ENCODE peak calls at places on chromosome 7, in ten cellular contexts. One of them, this sample, is unnamed.

GRCh38 chr7:45391618-45392451 is 182.3 kb upstream of the ADCY1 start:
- DNase-seq in left ventricle myocardium inferior: no peak
- DNase-seq in CD4-positive, alpha-beta T cell: no peak
- DNase-seq in GM23338: peak; percentile 55
- DNase-seq in keratinocyte: no peak
- DNase-seq in lower lobe of right lung: no peak
- DNase-seq in IMR-90: no peak
- DNase-seq in AG10803: no peak
- DNase-seq in heart right ventricle: no peak
- DNase-seq in Panc1: no peak
- DNase-seq in this sample: no peak

GRCh38 chr7:107998150-107998549 is 4.8 kb downstream of the LAMB1 start:
- DNase-seq in left ventricle myocardium inferior: no peak
- DNase-seq in heart right ventricle: no peak
- DNase-seq in CD4-positive, alpha-beta T cell: no peak
- DNase-seq in GM23338: no peak
- DNase-seq in IMR-90: no peak
- DNase-seq in AG10803: no peak
- DNase-seq in lower lobe of right lung: no peak
- DNase-seq in Panc1: no peak
- DNase-seq in keratinocyte: no peak
- DNase-seq in this sample: no peak

GRCh38 chr7:74544706-74545469 is 91.2 kb downstream of the GTF2IRD1 start:
- DNase-seq in keratinocyte: peak; percentile 4
- DNase-seq in left ventricle myocardium inferior: no peak
- DNase-seq in AG10803: peak; percentile 18
- DNase-seq in GM23338: peak; percentile 87
- DNase-seq in IMR-90: peak; percentile 64
- DNase-seq in Panc1: peak; percentile 17
- DNase-seq in CD4-positive, alpha-beta T cell: no peak
- DNase-seq in lower lobe of right lung: peak; percentile 56
- DNase-seq in heart right ventricle: no peak
- DNase-seq in this sample: peak; percentile 26

GRCh38 chr7:14275346-14275745 is 285.9 kb upstream of the ETV1 start:
- DNase-seq in Panc1: no peak
- DNase-seq in AG10803: peak; percentile 21
- DNase-seq in left ventricle myocardium inferior: no peak
- DNase-seq in CD4-positive, alpha-beta T cell: no peak
- DNase-seq in heart right ventricle: no peak
- DNase-seq in keratinocyte: no peak
- DNase-seq in lower lobe of right lung: no peak
- DNase-seq in IMR-90: no peak
- DNase-seq in GM23338: no peak
- DNase-seq in this sample: no peak

GRCh38 chr7:143379607-143380263 is 1.4 kb upstream of the ZYX start:
- DNase-seq in IMR-90: no peak
- DNase-seq in CD4-positive, alpha-beta T cell: no peak
- DNase-seq in heart right ventricle: no peak
- DNase-seq in keratinocyte: no peak
- DNase-seq in lower lobe of right lung: no peak
- DNase-seq in Panc1: no peak
- DNase-seq in GM23338: no peak
- DNase-seq in left ventricle myocardium inferior: no peak
- DNase-seq in AG10803: no peak
- DNase-seq in this sample: no peak

GRCh38 chr7:39741942-39742623 is 118.7 kb downstream of the RALA start:
- DNase-seq in left ventricle myocardium inferior: peak; percentile 47
- DNase-seq in IMR-90: peak; percentile 41
- DNase-seq in AG10803: peak; percentile 34
- DNase-seq in Panc1: no peak
- DNase-seq in keratinocyte: no peak
- DNase-seq in heart right ventricle: no peak
- DNase-seq in lower lobe of right lung: peak; percentile 72
- DNase-seq in GM23338: peak; percentile 97
- DNase-seq in CD4-positive, alpha-beta T cell: peak; percentile 23
- DNase-seq in this sample: peak; percentile 17

GRCh38 chr7:118239014-118239413 is 14.5 kb downstream of the ANKRD7 start:
- DNase-seq in GM23338: peak; percentile 43
- DNase-seq in lower lobe of right lung: no peak
- DNase-seq in AG10803: no peak
- DNase-seq in IMR-90: no peak
- DNase-seq in keratinocyte: no peak
- DNase-seq in CD4-positive, alpha-beta T cell: no peak
- DNase-seq in heart right ventricle: no peak
- DNase-seq in left ventricle myocardium inferior: no peak
- DNase-seq in Panc1: no peak
- DNase-seq in this sample: no peak

GRCh38 chr7:78037603-78038002 is 239.0 kb downstream of the PHTF2 start:
- DNase-seq in CD4-positive, alpha-beta T cell: no peak
- DNase-seq in AG10803: no peak
- DNase-seq in Panc1: no peak
- DNase-seq in GM23338: no peak
- DNase-seq in left ventricle myocardium inferior: no peak
- DNase-seq in lower lobe of right lung: no peak
- DNase-seq in keratinocyte: no peak
- DNase-seq in IMR-90: no peak
- DNase-seq in heart right ventricle: no peak
- DNase-seq in this sample: no peak

GRCh38 chr7:127066974-127067373 is 185.8 kb downstream of the GRM8 start:
- DNase-seq in AG10803: no peak
- DNase-seq in IMR-90: no peak
- DNase-seq in Panc1: no peak
- DNase-seq in left ventricle myocardium inferior: no peak
- DNase-seq in GM23338: peak; percentile 69
- DNase-seq in keratinocyte: no peak
- DNase-seq in heart right ventricle: no peak
- DNase-seq in CD4-positive, alpha-beta T cell: no peak
- DNase-seq in lower lobe of right lung: no peak
- DNase-seq in this sample: no peak
- TF ChIP-seq CTCF in AG10803: no peak
- TF ChIP-seq CTCF in IMR-90: no peak
- TF ChIP-seq CTCF in Panc1: peak; percentile 23
- TF ChIP-seq CTCF in left ventricle myocardium inferior: no peak
- TF ChIP-seq CTCF in GM23338: peak; percentile 61
- TF ChIP-seq CTCF in keratinocyte: no peak
- TF ChIP-seq CTCF in heart right ventricle: no peak
- TF ChIP-seq CTCF in CD4-positive, alpha-beta T cell: no peak
- TF ChIP-seq CTCF in lower lobe of right lung: no peak
- TF ChIP-seq CTCF in this sample: no peak

DNA sequence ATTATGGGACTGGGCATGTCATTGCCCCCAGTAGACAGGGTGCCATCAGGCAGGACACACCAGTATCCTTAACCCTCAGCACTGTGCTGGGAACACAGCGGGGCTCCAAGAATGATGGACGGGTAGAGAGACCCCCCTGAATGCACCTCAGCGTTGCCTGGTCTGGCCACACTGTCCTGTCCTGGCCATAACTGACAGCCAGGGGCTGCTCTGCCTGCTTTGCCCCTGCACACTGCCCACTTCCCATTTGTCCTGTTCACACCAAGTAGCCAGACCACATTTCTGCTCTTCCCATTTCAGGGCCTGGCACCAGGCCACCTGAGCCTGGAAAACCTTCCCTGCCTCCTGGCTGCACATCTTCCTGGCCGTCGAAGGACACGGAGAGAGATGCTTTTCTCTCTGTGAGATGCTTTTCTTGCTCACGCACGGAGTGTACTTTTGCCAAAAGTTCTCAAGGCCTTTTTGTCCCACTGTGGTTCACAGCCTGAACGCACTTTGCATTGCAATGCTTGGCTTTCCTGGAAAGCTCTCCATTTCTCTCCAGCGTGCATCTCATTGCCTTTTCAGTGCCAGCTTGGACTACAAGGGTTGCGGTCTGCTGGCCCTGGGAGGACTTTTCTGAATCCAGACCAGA is 131.0 kb upstream of the EEPD1 start:
- DNase-seq in GM23338: no peak
- DNase-seq in CD4-positive, alpha-beta T cell: no peak
- DNase-seq in lower lobe of right lung: no peak
- DNase-seq in AG10803: no peak
- DNase-seq in keratinocyte: no peak
- DNase-seq in IMR-90: no peak
- DNase-seq in heart right ventricle: no peak
- DNase-seq in left ventricle myocardium inferior: no peak
- DNase-seq in Panc1: no peak
- DNase-seq in this sample: no peak
- TF ChIP-seq CTCF in GM23338: no peak
- TF ChIP-seq CTCF in CD4-positive, alpha-beta T cell: no peak
- TF ChIP-seq CTCF in lower lobe of right lung: no peak
- TF ChIP-seq CTCF in AG10803: no peak
- TF ChIP-seq CTCF in keratinocyte: no peak
- TF ChIP-seq CTCF in IMR-90: no peak
- TF ChIP-seq CTCF in heart right ventricle: no peak
- TF ChIP-seq CTCF in left ventricle myocardium inferior: no peak
- TF ChIP-seq CTCF in Panc1: no peak
- TF ChIP-seq CTCF in this sample: no peak

GRCh38 chr7:8277394-8277982 is 15.5 kb upstream of the ICA1 start:
- DNase-seq in Panc1: peak; percentile 24
- DNase-seq in heart right ventricle: no peak
- DNase-seq in AG10803: no peak
- DNase-seq in CD4-positive, alpha-beta T cell: no peak
- DNase-seq in lower lobe of right lung: no peak
- DNase-seq in keratinocyte: no peak
- DNase-seq in left ventricle myocardium inferior: no peak
- DNase-seq in GM23338: peak; percentile 83
- DNase-seq in IMR-90: no peak
- DNase-seq in this sample: no peak
- TF ChIP-seq CTCF in Panc1: peak; percentile 71
- TF ChIP-seq CTCF in heart right ventricle: peak; percentile 19
- TF ChIP-seq CTCF in AG10803: no peak
- TF ChIP-seq CTCF in CD4-positive, alpha-beta T cell: no peak
- TF ChIP-seq CTCF in lower lobe of right lung: no peak
- TF ChIP-seq CTCF in keratinocyte: peak; percentile 47
- TF ChIP-seq CTCF in left ventricle myocardium inferior: peak; percentile 40
- TF ChIP-seq CTCF in GM23338: peak; percentile 82
- TF ChIP-seq CTCF in IMR-90: no peak
- TF ChIP-seq CTCF in this sample: no peak

GRCh38 chr7:80392229-80393169 is 119.4 kb downstream of the GNAT3 start:
- DNase-seq in keratinocyte: no peak
- DNase-seq in lower lobe of right lung: no peak
- DNase-seq in Panc1: no peak
- DNase-seq in AG10803: peak; percentile 56
- DNase-seq in CD4-positive, alpha-beta T cell: no peak
- DNase-seq in heart right ventricle: no peak
- DNase-seq in GM23338: no peak
- DNase-seq in IMR-90: peak; percentile 60
- DNase-seq in left ventricle myocardium inferior: no peak
- DNase-seq in this sample: peak; percentile 55
- TF ChIP-seq CTCF in keratinocyte: no peak
- TF ChIP-seq CTCF in lower lobe of right lung: peak; percentile 44
- TF ChIP-seq CTCF in Panc1: peak; percentile 55
- TF ChIP-seq CTCF in AG10803: peak; percentile 65
- TF ChIP-seq CTCF in CD4-positive, alpha-beta T cell: peak; percentile 38
- TF ChIP-seq CTCF in heart right ventricle: peak; percentile 78
- TF ChIP-seq CTCF in GM23338: peak; percentile 59
- TF ChIP-seq CTCF in IMR-90: peak; percentile 59
- TF ChIP-seq CTCF in left ventricle myocardium inferior: peak; percentile 74
- TF ChIP-seq CTCF in this sample: peak; percentile 87

DNA sequence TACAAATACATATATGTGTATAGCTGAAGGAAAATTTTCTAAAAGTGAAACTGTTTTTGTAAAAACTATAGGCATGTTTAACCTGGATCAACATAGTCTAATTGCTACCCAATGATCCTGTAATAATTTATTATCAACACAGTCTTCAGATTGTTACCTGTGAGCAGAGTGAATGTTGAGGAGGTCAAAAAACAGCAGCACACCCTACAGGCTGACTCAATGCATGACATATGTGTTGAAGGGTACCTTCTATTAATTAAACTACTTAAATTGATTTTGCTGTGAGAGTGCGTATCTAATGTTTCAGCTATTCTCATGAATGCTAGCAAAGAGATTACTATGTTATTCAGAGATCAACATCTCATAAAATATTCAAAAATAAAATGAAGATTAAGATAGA is 411.4 kb downstream of the TNS3 start:
- DNase-seq in left ventricle myocardium inferior: no peak
- DNase-seq in keratinocyte: no peak
- DNase-seq in lower lobe of right lung: no peak
- DNase-seq in heart right ventricle: no peak
- DNase-seq in IMR-90: peak; percentile 29
- DNase-seq in GM23338: peak; percentile 31
- DNase-seq in Panc1: no peak
- DNase-seq in CD4-positive, alpha-beta T cell: no peak
- DNase-seq in AG10803: no peak
- DNase-seq in this sample: no peak
- TF ChIP-seq CTCF in left ventricle myocardium inferior: peak; percentile 54
- TF ChIP-seq CTCF in keratinocyte: peak; percentile 46
- TF ChIP-seq CTCF in lower lobe of right lung: peak; percentile 18
- TF ChIP-seq CTCF in heart right ventricle: peak; percentile 27
- TF ChIP-seq CTCF in IMR-90: peak; percentile 52
- TF ChIP-seq CTCF in GM23338: peak; percentile 59
- TF ChIP-seq CTCF in Panc1: peak; percentile 46
- TF ChIP-seq CTCF in CD4-positive, alpha-beta T cell: no peak
- TF ChIP-seq CTCF in AG10803: peak; percentile 53
- TF ChIP-seq CTCF in this sample: peak; percentile 76

GRCh38 chr7:98702021-98702420 is 84.9 kb downstream of the NPTX2 start:
- DNase-seq in heart right ventricle: no peak
- DNase-seq in lower lobe of right lung: no peak
- DNase-seq in IMR-90: no peak
- DNase-seq in left ventricle myocardium inferior: no peak
- DNase-seq in CD4-positive, alpha-beta T cell: no peak
- DNase-seq in keratinocyte: no peak
- DNase-seq in GM23338: no peak
- DNase-seq in Panc1: no peak
- DNase-seq in AG10803: no peak
- DNase-seq in this sample: no peak
- TF ChIP-seq CTCF in heart right ventricle: no peak
- TF ChIP-seq CTCF in lower lobe of right lung: no peak
- TF ChIP-seq CTCF in IMR-90: no peak
- TF ChIP-seq CTCF in left ventricle myocardium inferior: no peak
- TF ChIP-seq CTCF in CD4-positive, alpha-beta T cell: no peak
- TF ChIP-seq CTCF in keratinocyte: no peak
- TF ChIP-seq CTCF in GM23338: no peak
- TF ChIP-seq CTCF in Panc1: no peak
- TF ChIP-seq CTCF in AG10803: no peak
- TF ChIP-seq CTCF in this sample: no peak

This sample was measured in HFFc6.